ENCODE peak calls at places on chromosomes 11 and 22, in nine cellular contexts. One of them, this sample, is unnamed.

GRCh38 chr11:23288001-23288783 is 427.9 kb upstream of the CCDC179 start:
- DNase-seq in dorsolateral prefrontal cortex: no peak
- DNase-seq in tibial nerve: no peak
- DNase-seq in RWPE1: no peak
- DNase-seq in IMR-90: peak; percentile 94
- DNase-seq in PC-9: no peak
- DNase-seq in GM13977: no peak
- DNase-seq in right lobe of liver: no peak
- DNase-seq in cardiac fibroblast: peak; percentile 39
- DNase-seq in this sample: no peak

GRCh38 chr11:45982656-45983470 is 60.4 kb downstream of the LARGE2 start:
- DNase-seq in right lobe of liver: no peak
- DNase-seq in GM13977: no peak
- DNase-seq in PC-9: no peak
- DNase-seq in cardiac fibroblast: peak; percentile 89
- DNase-seq in RWPE1: peak; percentile 75
- DNase-seq in dorsolateral prefrontal cortex: peak; percentile 74
- DNase-seq in tibial nerve: no peak
- DNase-seq in IMR-90: peak; percentile 88
- DNase-seq in this sample: no peak

GRCh38 chr11:82899957-82900276 is 313 bp downstream of the PRCP start:
- DNase-seq in tibial nerve: no peak
- DNase-seq in right lobe of liver: no peak
- DNase-seq in RWPE1: no peak
- DNase-seq in cardiac fibroblast: no peak
- DNase-seq in IMR-90: no peak
- DNase-seq in GM13977: no peak
- DNase-seq in PC-9: no peak
- DNase-seq in dorsolateral prefrontal cortex: no peak
- DNase-seq in this sample: no peak

GRCh38 chr11:13781153-13781552 is 112.7 kb downstream of the FAR1 start:
- DNase-seq in tibial nerve: no peak
- DNase-seq in dorsolateral prefrontal cortex: no peak
- DNase-seq in cardiac fibroblast: no peak
- DNase-seq in RWPE1: no peak
- DNase-seq in right lobe of liver: no peak
- DNase-seq in GM13977: no peak
- DNase-seq in PC-9: no peak
- DNase-seq in IMR-90: no peak
- DNase-seq in this sample: no peak

GRCh38 chr11:12538889-12539421 is 135.3 kb upstream of the TEAD1 start:
- DNase-seq in dorsolateral prefrontal cortex: no peak
- DNase-seq in tibial nerve: no peak
- DNase-seq in GM13977: no peak
- DNase-seq in RWPE1: no peak
- DNase-seq in IMR-90: no peak
- DNase-seq in right lobe of liver: no peak
- DNase-seq in PC-9: no peak
- DNase-seq in cardiac fibroblast: no peak
- DNase-seq in this sample: no peak

GRCh38 chr22:40044870-40045834 is 50.4 kb downstream of the FAM83F start:
- DNase-seq in cardiac fibroblast: peak; percentile 38
- DNase-seq in GM13977: peak; percentile 85
- DNase-seq in RWPE1: peak; percentile 31
- DNase-seq in IMR-90: peak; percentile 15
- DNase-seq in tibial nerve: no peak
- DNase-seq in dorsolateral prefrontal cortex: no peak
- DNase-seq in right lobe of liver: peak; percentile 76
- DNase-seq in PC-9: peak; percentile 62
- DNase-seq in this sample: no peak

GRCh38 chr11:78420255-78420764 is 2.7 kb upstream of the GAB2 start:
- DNase-seq in GM13977: peak; percentile 38
- DNase-seq in PC-9: peak; percentile 74
- DNase-seq in RWPE1: peak; percentile 45
- DNase-seq in tibial nerve: peak; percentile 92
- DNase-seq in IMR-90: peak; percentile 88
- DNase-seq in right lobe of liver: peak; percentile 50
- DNase-seq in dorsolateral prefrontal cortex: peak; percentile 95
- DNase-seq in cardiac fibroblast: peak; percentile 91
- DNase-seq in this sample: peak; percentile 62

GRCh38 chr22:36425977-36426523 is 38.3 kb upstream of the MYH9 start:
- DNase-seq in right lobe of liver: peak; percentile 56
- DNase-seq in cardiac fibroblast: peak; percentile 55
- DNase-seq in PC-9: no peak
- DNase-seq in IMR-90: peak; percentile 53
- DNase-seq in tibial nerve: no peak
- DNase-seq in RWPE1: no peak
- DNase-seq in dorsolateral prefrontal cortex: no peak
- DNase-seq in GM13977: no peak
- DNase-seq in this sample: no peak

GRCh38 chr11:116696381-116696941 is 76.3 kb downstream of the BUD13 start:
- DNase-seq in RWPE1: no peak
- DNase-seq in dorsolateral prefrontal cortex: peak; percentile 34
- DNase-seq in cardiac fibroblast: peak; percentile 9
- DNase-seq in PC-9: no peak
- DNase-seq in tibial nerve: no peak
- DNase-seq in GM13977: no peak
- DNase-seq in IMR-90: no peak
- DNase-seq in right lobe of liver: no peak
- DNase-seq in this sample: peak; percentile 29

GRCh38 chr22:17120281-17120680 is 879 bp downstream of the TMEM121B start:
- DNase-seq in right lobe of liver: peak; percentile 73
- DNase-seq in IMR-90: peak; percentile 30
- DNase-seq in RWPE1: peak; percentile 8
- DNase-seq in GM13977: peak; percentile 81
- DNase-seq in dorsolateral prefrontal cortex: no peak
- DNase-seq in cardiac fibroblast: peak; percentile 19
- DNase-seq in PC-9: peak; percentile 5
- DNase-seq in tibial nerve: no peak
- DNase-seq in this sample: no peak

GRCh38 chr11:34226210-34226609 is 120.8 kb downstream of the NAT10 start:
- DNase-seq in right lobe of liver: no peak
- DNase-seq in tibial nerve: no peak
- DNase-seq in IMR-90: no peak
- DNase-seq in RWPE1: no peak
- DNase-seq in GM13977: no peak
- DNase-seq in PC-9: no peak
- DNase-seq in cardiac fibroblast: no peak
- DNase-seq in dorsolateral prefrontal cortex: no peak
- DNase-seq in this sample: no peak

GRCh38 chr22:28711820-28712777 is 29.5 kb downstream of the CHEK2 start:
- DNase-seq in PC-9: no peak
- DNase-seq in right lobe of liver: no peak
- DNase-seq in dorsolateral prefrontal cortex: no peak
- DNase-seq in RWPE1: peak; percentile 59
- DNase-seq in tibial nerve: peak; percentile 29
- DNase-seq in IMR-90: peak; percentile 97
- DNase-seq in cardiac fibroblast: peak; percentile 97
- DNase-seq in GM13977: no peak
- DNase-seq in this sample: no peak

GRCh38 chr22:19871845-19872778 is 17.4 kb upstream of the GNB1L start:
- DNase-seq in IMR-90: no peak
- DNase-seq in cardiac fibroblast: no peak
- DNase-seq in RWPE1: no peak
- DNase-seq in dorsolateral prefrontal cortex: no peak
- DNase-seq in tibial nerve: no peak
- DNase-seq in GM13977: no peak
- DNase-seq in right lobe of liver: peak; percentile 10
- DNase-seq in PC-9: no peak
- DNase-seq in this sample: peak; percentile 40

GRCh38 chr11:58926251-58926650 is 13.0 kb upstream of the GLYATL1 start:
- DNase-seq in PC-9: no peak
- DNase-seq in cardiac fibroblast: peak; percentile 27
- DNase-seq in tibial nerve: no peak
- DNase-seq in GM13977: no peak
- DNase-seq in right lobe of liver: no peak
- DNase-seq in dorsolateral prefrontal cortex: no peak
- DNase-seq in RWPE1: no peak
- DNase-seq in IMR-90: peak; percentile 72
- DNase-seq in this sample: no peak

DNA sequence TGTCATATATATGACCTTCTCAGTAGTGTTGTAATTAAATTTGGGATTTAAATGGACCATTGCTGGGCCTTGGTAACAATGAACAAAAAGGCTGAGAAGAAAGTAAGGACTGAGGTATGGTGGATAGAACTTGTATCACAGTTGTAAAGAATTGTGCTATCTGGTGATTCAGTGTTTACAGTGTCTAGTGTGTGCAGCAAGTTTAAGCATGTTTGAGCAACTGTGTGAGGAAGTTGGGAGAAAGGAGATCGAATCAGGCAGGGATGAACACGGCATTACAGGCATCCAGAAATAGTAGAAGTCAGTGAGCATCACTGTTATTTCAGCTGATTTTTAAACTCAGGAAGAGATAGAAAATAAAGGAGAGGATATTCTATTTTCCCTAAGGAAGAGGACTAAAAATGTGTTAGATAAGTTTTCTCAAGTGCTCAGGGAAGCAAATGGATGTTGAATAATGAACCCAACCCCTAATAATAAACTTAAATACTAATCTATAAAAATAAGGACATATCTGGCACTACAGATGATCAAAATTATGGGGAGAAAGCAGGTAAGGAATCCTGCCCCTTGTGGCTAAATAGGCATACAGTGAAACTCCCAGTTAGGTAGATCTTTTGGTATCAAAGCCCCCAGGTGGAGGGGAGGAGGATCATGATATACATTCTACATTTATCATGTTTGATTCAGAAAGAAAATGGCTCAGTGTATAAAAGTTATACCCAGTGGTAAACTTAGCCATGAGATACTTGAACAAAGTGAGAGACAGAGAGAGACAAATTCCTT is 361.0 kb upstream of the ANO3 start:
- DNase-seq in dorsolateral prefrontal cortex: no peak
- DNase-seq in cardiac fibroblast: no peak
- DNase-seq in GM13977: no peak
- DNase-seq in RWPE1: peak; percentile 7
- DNase-seq in PC-9: no peak
- DNase-seq in tibial nerve: no peak
- DNase-seq in right lobe of liver: no peak
- DNase-seq in IMR-90: no peak
- DNase-seq in this sample: no peak
- TF ChIP-seq CTCF in dorsolateral prefrontal cortex: peak; percentile 9
- TF ChIP-seq CTCF in cardiac fibroblast: peak; percentile 50
- TF ChIP-seq CTCF in GM13977: peak; percentile 29
- TF ChIP-seq CTCF in RWPE1: peak; percentile 39
- TF ChIP-seq CTCF in PC-9: peak; percentile 53
- TF ChIP-seq CTCF in tibial nerve: no peak
- TF ChIP-seq CTCF in right lobe of liver: no peak
- TF ChIP-seq CTCF in IMR-90: no peak
- TF ChIP-seq CTCF in this sample: peak; percentile 10

GRCh38 chr22:30763815-30764686 is 69.4 kb downstream of the OSBP2 start:
- DNase-seq in cardiac fibroblast: peak; percentile 91
- DNase-seq in dorsolateral prefrontal cortex: peak; percentile 58
- DNase-seq in GM13977: peak; percentile 70
- DNase-seq in tibial nerve: no peak
- DNase-seq in right lobe of liver: no peak
- DNase-seq in IMR-90: peak; percentile 86
- DNase-seq in RWPE1: peak; percentile 73
- DNase-seq in PC-9: peak; percentile 69
- DNase-seq in this sample: no peak
- TF ChIP-seq CTCF in cardiac fibroblast: peak; percentile 73
- TF ChIP-seq CTCF in dorsolateral prefrontal cortex: peak; percentile 53
- TF ChIP-seq CTCF in GM13977: peak; percentile 71
- TF ChIP-seq CTCF in tibial nerve: peak; percentile 30
- TF ChIP-seq CTCF in right lobe of liver: peak; percentile 51
- TF ChIP-seq CTCF in IMR-90: peak; percentile 90
- TF ChIP-seq CTCF in RWPE1: peak; percentile 72
- TF ChIP-seq CTCF in PC-9: peak; percentile 94
- TF ChIP-seq CTCF in this sample: peak; percentile 76

DNA sequence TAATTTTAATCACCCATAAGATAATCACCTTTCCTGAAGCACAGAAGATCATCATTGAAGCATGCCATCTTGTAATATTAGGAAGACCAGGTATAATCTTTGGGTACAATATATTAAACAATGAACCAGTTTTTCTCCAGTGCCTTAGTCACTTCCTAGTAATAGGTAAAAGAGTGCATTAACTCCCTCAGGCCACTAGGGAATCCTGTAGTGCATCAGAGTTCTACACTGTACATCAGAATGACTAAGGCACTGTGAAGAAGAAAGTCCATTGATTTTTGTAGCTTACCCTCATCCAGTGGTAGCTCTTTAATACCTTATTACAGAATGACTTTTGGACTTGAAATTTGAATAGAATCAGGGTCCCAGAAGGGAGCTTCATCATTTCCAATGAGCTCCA is 4.5 kb downstream of the C11orf87 start:
- DNase-seq in tibial nerve: no peak
- DNase-seq in right lobe of liver: no peak
- DNase-seq in PC-9: no peak
- DNase-seq in cardiac fibroblast: peak; percentile 33
- DNase-seq in RWPE1: no peak
- DNase-seq in dorsolateral prefrontal cortex: no peak
- DNase-seq in IMR-90: no peak
- DNase-seq in GM13977: no peak
- DNase-seq in this sample: no peak
- TF ChIP-seq CTCF in tibial nerve: no peak
- TF ChIP-seq CTCF in right lobe of liver: no peak
- TF ChIP-seq CTCF in PC-9: peak; percentile 31
- TF ChIP-seq CTCF in cardiac fibroblast: peak; percentile 41
- TF ChIP-seq CTCF in RWPE1: no peak
- TF ChIP-seq CTCF in dorsolateral prefrontal cortex: no peak
- TF ChIP-seq CTCF in IMR-90: peak; percentile 21
- TF ChIP-seq CTCF in GM13977: peak; percentile 16
- TF ChIP-seq CTCF in this sample: peak; percentile 17

GRCh38 chr11:68948948-68949347 is 31.8 kb downstream of the MRGPRD start:
- DNase-seq in cardiac fibroblast: no peak
- DNase-seq in PC-9: no peak
- DNase-seq in GM13977: no peak
- DNase-seq in RWPE1: no peak
- DNase-seq in tibial nerve: no peak
- DNase-seq in right lobe of liver: no peak
- DNase-seq in dorsolateral prefrontal cortex: no peak
- DNase-seq in IMR-90: no peak
- DNase-seq in this sample: no peak

GRCh38 chr11:68948496-68948895 is 32.3 kb downstream of the MRGPRD start:
- DNase-seq in RWPE1: no peak
- DNase-seq in right lobe of liver: no peak
- DNase-seq in tibial nerve: no peak
- DNase-seq in GM13977: no peak
- DNase-seq in PC-9: no peak
- DNase-seq in cardiac fibroblast: no peak
- DNase-seq in dorsolateral prefrontal cortex: no peak
- DNase-seq in IMR-90: peak; percentile 50
- DNase-seq in this sample: no peak

GRCh38 chr11:68947151-68947550 is 33.6 kb downstream of the MRGPRD start:
- DNase-seq in cardiac fibroblast: no peak
- DNase-seq in right lobe of liver: no peak
- DNase-seq in IMR-90: no peak
- DNase-seq in RWPE1: no peak
- DNase-seq in tibial nerve: no peak
- DNase-seq in dorsolateral prefrontal cortex: no peak
- DNase-seq in PC-9: no peak
- DNase-seq in GM13977: no peak
- DNase-seq in this sample: no peak

GRCh38 chr11:68950776-68951175 is 30.0 kb downstream of the MRGPRD start:
- DNase-seq in RWPE1: no peak
- DNase-seq in right lobe of liver: no peak
- DNase-seq in dorsolateral prefrontal cortex: no peak
- DNase-seq in cardiac fibroblast: no peak
- DNase-seq in PC-9: no peak
- DNase-seq in tibial nerve: no peak
- DNase-seq in GM13977: no peak
- DNase-seq in IMR-90: no peak
- DNase-seq in this sample: no peak

GRCh38 chr11:68950268-68950667 is 30.5 kb downstream of the MRGPRD start:
- DNase-seq in PC-9: peak; percentile 21
- DNase-seq in IMR-90: no peak
- DNase-seq in cardiac fibroblast: peak; percentile 30
- DNase-seq in RWPE1: peak; percentile 36
- DNase-seq in right lobe of liver: no peak
- DNase-seq in GM13977: no peak
- DNase-seq in tibial nerve: no peak
- DNase-seq in dorsolateral prefrontal cortex: no peak
- DNase-seq in this sample: no peak
- TF ChIP-seq CTCF in PC-9: peak; percentile 73
- TF ChIP-seq CTCF in IMR-90: peak; percentile 26
- TF ChIP-seq CTCF in cardiac fibroblast: peak; percentile 57
- TF ChIP-seq CTCF in RWPE1: peak; percentile 28
- TF ChIP-seq CTCF in right lobe of liver: no peak
- TF ChIP-seq CTCF in GM13977: peak; percentile 16
- TF ChIP-seq CTCF in tibial nerve: no peak
- TF ChIP-seq CTCF in dorsolateral prefrontal cortex: no peak
- TF ChIP-seq CTCF in this sample: peak; percentile 32